ENCODE peak calls at places on chromosomes 4 and X, in five cellular contexts. One of them, this sample, is unnamed.

GRCh38 chrX:19902110-19902509 is 14.7 kb upstream of the SH3KBP1 start:
- DNase-seq in K562: no peak
- DNase-seq in HepG2: no peak
- DNase-seq in GM12878: no peak
- DNase-seq in SK-N-SH: no peak
- DNase-seq in this sample: no peak

GRCh38 chr4:5954056-5954760 is 61.3 kb upstream of the CRMP1 start:
- DNase-seq in K562: no peak
- DNase-seq in HepG2: no peak
- DNase-seq in GM12878: no peak
- DNase-seq in SK-N-SH: peak; percentile 47
- DNase-seq in this sample: no peak

GRCh38 chr4:11625206-11625605 is 196.5 kb upstream of the HS3ST1 start:
- DNase-seq in K562: no peak
- DNase-seq in HepG2: no peak
- DNase-seq in GM12878: no peak
- DNase-seq in SK-N-SH: no peak
- DNase-seq in this sample: no peak

GRCh38 chrX:119389214-119389613 is 9.9 kb upstream of the SLC25A43 start:
- DNase-seq in K562: no peak
- DNase-seq in HepG2: peak; percentile 40
- DNase-seq in GM12878: no peak
- DNase-seq in SK-N-SH: no peak
- DNase-seq in this sample: no peak

GRCh38 chrX:47796433-47796906 is 40.2 kb upstream of the ZNF81 start:
- DNase-seq in K562: peak; percentile 54
- DNase-seq in HepG2: no peak
- DNase-seq in GM12878: no peak
- DNase-seq in SK-N-SH: no peak
- DNase-seq in this sample: no peak

GRCh38 chrX:153744210-153745066 is 19.6 kb upstream of the PLXNB3 start:
- DNase-seq in K562: peak; percentile 28
- DNase-seq in HepG2: no peak
- DNase-seq in GM12878: no peak
- DNase-seq in SK-N-SH: peak; percentile 65
- DNase-seq in this sample: no peak

GRCh38 chrX:101028562-101028961 is 23.3 kb downstream of the TRMT2B start:
- DNase-seq in K562: peak; percentile 38
- DNase-seq in HepG2: no peak
- DNase-seq in GM12878: no peak
- DNase-seq in SK-N-SH: no peak
- DNase-seq in this sample: no peak

GRCh38 chr4:153471691-153472080 is 5.5 kb downstream of the TMEM131L start:
- DNase-seq in K562: no peak
- DNase-seq in HepG2: no peak
- DNase-seq in GM12878: no peak
- DNase-seq in SK-N-SH: no peak
- DNase-seq in this sample: no peak

GRCh38 chr4:27248829-27249228 is 388.2 kb downstream of the STIM2 start:
- DNase-seq in K562: no peak
- DNase-seq in HepG2: no peak
- DNase-seq in GM12878: no peak
- DNase-seq in SK-N-SH: no peak
- DNase-seq in this sample: no peak

GRCh38 chr4:6278801-6279197 is 9.1 kb downstream of the WFS1 start:
- DNase-seq in K562: peak; percentile 51
- DNase-seq in HepG2: peak; percentile 73
- DNase-seq in GM12878: peak; percentile 42
- DNase-seq in SK-N-SH: peak; percentile 76
- DNase-seq in this sample: no peak

GRCh38 chr4:138561906-138562305 is 319.8 kb upstream of the SLC7A11 start:
- DNase-seq in K562: no peak
- DNase-seq in HepG2: no peak
- DNase-seq in GM12878: no peak
- DNase-seq in SK-N-SH: no peak
- DNase-seq in this sample: no peak

GRCh38 chr4:166498541-166498940 is 625.5 kb downstream of the TLL1 start:
- DNase-seq in K562: no peak
- DNase-seq in HepG2: no peak
- DNase-seq in GM12878: no peak
- DNase-seq in SK-N-SH: no peak
- DNase-seq in this sample: no peak

GRCh38 chr4:23894021-23894420 is 4.2 kb upstream of the PPARGC1A start:
- DNase-seq in K562: no peak
- DNase-seq in HepG2: no peak
- DNase-seq in GM12878: no peak
- DNase-seq in SK-N-SH: no peak
- DNase-seq in this sample: no peak

GRCh38 chr4:59179372-59179771 is 2020.8 kb upstream of the ADGRL3 start:
- DNase-seq in K562: no peak
- DNase-seq in HepG2: no peak
- DNase-seq in GM12878: no peak
- DNase-seq in SK-N-SH: no peak
- DNase-seq in this sample: no peak

GRCh38 chr4:18593297-18594002 is 571.9 kb upstream of the LCORL start:
- DNase-seq in K562: peak; percentile 74
- DNase-seq in HepG2: peak; percentile 66
- DNase-seq in GM12878: peak; percentile 7
- DNase-seq in SK-N-SH: peak; percentile 63
- DNase-seq in this sample: peak; percentile 56

GRCh38 chrX:9888953-9889470 is 78.1 kb upstream of the CLDN34 start:
- DNase-seq in K562: no peak
- DNase-seq in HepG2: no peak
- DNase-seq in GM12878: no peak
- DNase-seq in SK-N-SH: no peak
- DNase-seq in this sample: no peak

GRCh38 chrX:12974217-12974796 is 603 bp upstream of the TMSB4X start:
- DNase-seq in K562: peak; percentile 73
- DNase-seq in HepG2: no peak
- DNase-seq in GM12878: no peak
- DNase-seq in SK-N-SH: peak; percentile 46
- DNase-seq in this sample: peak; percentile 49

GRCh38 chrX:8279323-8279722 is 108.3 kb upstream of the VCX2 start:
- DNase-seq in K562: no peak
- DNase-seq in HepG2: no peak
- DNase-seq in GM12878: no peak
- DNase-seq in SK-N-SH: no peak
- DNase-seq in this sample: no peak

GRCh38 chrX:45781901-45782553 is 581.4 kb upstream of the DIPK2B start:
- DNase-seq in K562: peak; percentile 9
- DNase-seq in HepG2: peak; percentile 15
- DNase-seq in GM12878: no peak
- DNase-seq in SK-N-SH: no peak
- DNase-seq in this sample: no peak

GRCh38 chrX:103248553-103248952 is 6.4 kb downstream of the TCEAL8 start:
- DNase-seq in K562: peak; percentile 63
- DNase-seq in HepG2: no peak
- DNase-seq in GM12878: no peak
- DNase-seq in SK-N-SH: peak; percentile 28
- DNase-seq in this sample: no peak

GRCh38 chr4:116055857-116056827 is 942.7 kb upstream of the NDST4 start:
- DNase-seq in K562: peak; percentile 3
- DNase-seq in HepG2: no peak
- DNase-seq in GM12878: no peak
- DNase-seq in SK-N-SH: peak; percentile 1
- DNase-seq in this sample: no peak

GRCh38 chr4:137545461-137545861 is 13.2 kb upstream of the PCDH18 start:
- DNase-seq in K562: no peak
- DNase-seq in HepG2: no peak
- DNase-seq in GM12878: no peak
- DNase-seq in SK-N-SH: no peak
- DNase-seq in this sample: no peak

GRCh38 chrX:151970661-151971060 is 3.8 kb downstream of the GABRE start:
- DNase-seq in K562: no peak
- DNase-seq in HepG2: peak; percentile 90
- DNase-seq in GM12878: no peak
- DNase-seq in SK-N-SH: no peak
- DNase-seq in this sample: no peak

GRCh38 chr4:157045507-157046127 is 30.3 kb upstream of the GLRB start:
- DNase-seq in K562: peak; percentile 6
- DNase-seq in HepG2: peak; percentile 47
- DNase-seq in GM12878: no peak
- DNase-seq in SK-N-SH: peak; percentile 53
- DNase-seq in this sample: no peak

GRCh38 chr4:95232358-95233156 is 316.2 kb downstream of the UNC5C start:
- DNase-seq in K562: no peak
- DNase-seq in HepG2: no peak
- DNase-seq in GM12878: no peak
- DNase-seq in SK-N-SH: no peak
- DNase-seq in this sample: no peak

GRCh38 chrX:73977542-73978169 is 326.3 kb upstream of the ZCCHC13 start:
- DNase-seq in K562: no peak
- DNase-seq in HepG2: no peak
- DNase-seq in GM12878: peak; percentile 46
- DNase-seq in SK-N-SH: no peak
- DNase-seq in this sample: no peak

GRCh38 chr4:776743-777441 is 49.0 kb downstream of the CPLX1 start:
- DNase-seq in K562: no peak
- DNase-seq in HepG2: no peak
- DNase-seq in GM12878: no peak
- DNase-seq in SK-N-SH: no peak
- DNase-seq in this sample: no peak

GRCh38 chr4:122796801-122797404 is 29.7 kb upstream of the FGF2 start:
- DNase-seq in K562: peak; percentile 62
- DNase-seq in HepG2: no peak
- DNase-seq in GM12878: no peak
- DNase-seq in SK-N-SH: no peak
- DNase-seq in this sample: peak; percentile 57

GRCh38 chr4:164768516-164768915 is 14.6 kb downstream of the SMIM31 start:
- DNase-seq in K562: no peak
- DNase-seq in HepG2: no peak
- DNase-seq in GM12878: no peak
- DNase-seq in SK-N-SH: no peak
- DNase-seq in this sample: no peak

GRCh38 chrX:119008122-119008744 is 33.8 kb downstream of the LONRF3 start:
- DNase-seq in K562: peak; percentile 37
- DNase-seq in HepG2: peak; percentile 6
- DNase-seq in GM12878: no peak
- DNase-seq in SK-N-SH: peak; percentile 43
- DNase-seq in this sample: no peak

GRCh38 chr4:145937021-145937861 is 1.4 kb downstream of the ZNF827 start:
- DNase-seq in K562: no peak
- DNase-seq in HepG2: no peak
- DNase-seq in GM12878: no peak
- DNase-seq in SK-N-SH: peak; percentile 83
- DNase-seq in this sample: peak; percentile 74
- TF ChIP-seq YY1 in K562: no peak
- TF ChIP-seq YY1 in HepG2: no peak
- TF ChIP-seq YY1 in GM12878: peak; percentile 14
- TF ChIP-seq YY1 in SK-N-SH: no peak
- TF ChIP-seq YY1 in this sample: no peak

GRCh38 chr4:147799986-147800555 is 68.2 kb downstream of the ARHGAP10 start:
- DNase-seq in K562: no peak
- DNase-seq in HepG2: no peak
- DNase-seq in GM12878: peak; percentile 92
- DNase-seq in SK-N-SH: no peak
- DNase-seq in this sample: no peak

GRCh38 chr4:147802346-147802745 is 70.5 kb downstream of the ARHGAP10 start:
- DNase-seq in K562: no peak
- DNase-seq in HepG2: no peak
- DNase-seq in GM12878: no peak
- DNase-seq in SK-N-SH: no peak
- DNase-seq in this sample: no peak

DNA sequence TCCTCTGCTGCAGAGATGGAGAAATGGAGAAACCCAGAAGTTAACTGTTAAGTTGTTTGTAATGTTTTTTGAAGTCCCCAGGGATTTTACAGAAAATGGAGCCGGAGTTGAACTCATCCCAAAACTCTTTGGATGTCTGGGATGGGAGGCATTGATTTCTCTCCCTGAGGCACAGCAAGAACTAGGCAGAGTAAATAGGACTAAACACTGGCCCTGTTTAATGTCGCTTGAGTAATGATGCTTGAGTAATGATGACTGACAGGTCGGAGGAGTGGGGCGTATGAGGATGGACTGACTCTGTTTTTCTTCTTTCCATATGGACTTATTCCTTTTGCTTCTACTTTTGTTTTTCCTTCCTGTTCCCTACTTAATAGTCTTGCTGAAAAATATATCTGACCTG is 69.9 kb downstream of the ARHGAP10 start:
- DNase-seq in K562: no peak
- DNase-seq in HepG2: no peak
- DNase-seq in GM12878: no peak
- DNase-seq in SK-N-SH: no peak
- DNase-seq in this sample: no peak
- TF ChIP-seq JUND in K562: no peak
- TF ChIP-seq JUND in HepG2: no peak
- TF ChIP-seq JUND in GM12878: no peak
- TF ChIP-seq JUND in SK-N-SH: no peak
- TF ChIP-seq JUND in this sample: no peak

GRCh38 chr4:150816491-150816890 is 198.6 kb downstream of the LRBA start:
- DNase-seq in K562: no peak
- DNase-seq in HepG2: no peak
- DNase-seq in GM12878: no peak
- DNase-seq in SK-N-SH: no peak
- DNase-seq in this sample: no peak
- H3K4me3 ChIP-seq in K562: no peak overlapping the region
- H3K4me3 ChIP-seq in HepG2: no peak overlapping the region
- H3K4me3 ChIP-seq in GM12878: no peak overlapping the region
- H3K4me3 ChIP-seq in SK-N-SH: no peak overlapping the region
- H3K4me3 ChIP-seq in this sample: no peak overlapping the region

DNA sequence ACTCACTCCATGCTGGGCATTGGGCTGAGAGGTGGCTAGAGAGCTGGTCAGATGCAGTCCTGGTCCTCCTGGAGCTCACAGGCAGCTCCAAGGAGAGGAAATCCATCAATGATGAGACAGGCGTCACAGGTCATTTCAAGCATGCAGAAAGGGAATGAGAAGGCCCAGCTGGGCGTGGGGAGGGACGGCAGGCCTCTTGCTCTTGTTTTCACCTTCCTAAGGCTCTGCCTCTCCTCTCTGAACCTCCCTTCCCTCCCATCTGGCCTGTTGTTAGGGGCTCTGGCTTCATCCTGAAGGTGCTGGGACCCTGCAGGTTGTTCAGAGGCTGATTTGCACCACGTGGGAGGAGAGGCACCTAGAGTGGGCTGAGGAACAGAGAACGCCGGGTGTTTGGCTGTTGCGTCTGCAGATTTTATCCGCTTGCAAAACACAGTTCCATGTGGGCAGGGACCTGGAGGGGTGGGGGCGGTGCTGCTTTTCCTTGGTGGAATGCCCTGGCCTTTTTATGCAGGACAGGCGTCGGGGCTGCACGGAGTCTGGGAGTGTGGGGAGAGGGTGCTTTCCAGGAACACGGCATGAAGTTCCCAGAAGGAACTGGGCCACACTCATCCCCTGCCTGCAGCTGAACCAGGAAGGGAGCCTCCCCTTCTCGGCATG is 81.5 kb upstream of the PSAPL1 start:
- DNase-seq in K562: no peak
- DNase-seq in HepG2: no peak
- DNase-seq in GM12878: no peak
- DNase-seq in SK-N-SH: no peak
- DNase-seq in this sample: no peak
- TF ChIP-seq YY1 in K562: no peak
- TF ChIP-seq YY1 in HepG2: no peak
- TF ChIP-seq YY1 in GM12878: no peak
- TF ChIP-seq YY1 in SK-N-SH: no peak
- TF ChIP-seq YY1 in this sample: no peak

This sample was measured in H1.